ENCODE peak calls at places on chromosomes 12 and 14, in nine cellular contexts. Z is PC-3, C is PC-9, O is AG04450, I is HFF-Myc, U is adrenal gland, X is left ventricle myocardium inferior, V is astrocyte of the cerebellum, T is HepG2. B is an unnamed sample.

GRCh38 chr14:59359451-59360124 is 105.6 kb downstream of the GPR135 start:
- DNase-seq in Z (peak), C (no peak), O (no peak), I (no peak), U (no peak), X (no peak), V (no peak), T (no peak), B (no peak)

GRCh38 chr14:54570651-54571415 is 3.9 kb downstream of the SAMD4A start:
- DNase-seq in Z (peak), C (peak), O (peak), I (no peak), U (no peak), X (no peak), V (peak), T (no peak), B (no peak)

GRCh38 chr12:62738611-62739010 is 196.3 kb downstream of the PPM1H start:
- DNase-seq in Z (no peak), C (no peak), O (no peak), I (no peak), U (no peak), X (no peak), V (no peak), T (no peak), B (no peak)

GRCh38 chr12:75585309-75585708 is 73.9 kb upstream of the KRR1 start:
- DNase-seq in Z (peak), C (peak), O (peak), I (peak), U (no peak), X (no peak), V (no peak), T (no peak), B (no peak)

GRCh38 chr14:54722791-54723432 is 156.0 kb downstream of the SAMD4A start:
- DNase-seq in Z (peak), C (no peak), O (no peak), I (no peak), U (no peak), X (no peak), V (peak), T (peak), B (no peak)

GRCh38 chr12:132305991-132306884 is 23.2 kb downstream of the GALNT9 start:
- DNase-seq in Z (no peak), C (no peak), O (no peak), I (no peak), U (no peak), X (no peak), V (no peak), T (no peak), B (no peak)

GRCh38 chr12:26843306-26843705 is 10.3 kb upstream of the ITPR2 start:
- DNase-seq in Z (no peak), C (no peak), O (no peak), I (no peak), U (no peak), X (no peak), V (no peak), T (no peak), B (no peak)

GRCh38 chr12:43653289-43653915 is 101.4 kb upstream of the ADAMTS20 start:
- DNase-seq in Z (no peak), C (no peak), O (no peak), I (no peak), U (no peak), X (no peak), V (no peak), T (no peak), B (no peak)

GRCh38 chr12:124916370-124917134 is 2.1 kb upstream of the UBC start:
- DNase-seq in Z (peak), C (peak), O (no peak), I (peak), U (peak), X (peak), V (peak), T (peak), B (peak)

GRCh38 chr12:110047297-110047940 is 903 bp downstream of the C12orf76 start:
- DNase-seq in Z (no peak), C (no peak), O (no peak), I (no peak), U (no peak), X (no peak), V (no peak), T (no peak), B (no peak)

GRCh38 chr12:57872362-57872761 is 25.8 kb upstream of the CTDSP2 start:
- DNase-seq in Z (no peak), C (no peak), O (no peak), I (no peak), U (no peak), X (no peak), V (no peak), T (no peak), B (no peak)

GRCh38 chr12:113456761-113457160 is 14.9 kb downstream of the LHX5 start:
- DNase-seq in Z (no peak), C (no peak), O (no peak), I (no peak), U (no peak), X (no peak), V (no peak), T (no peak), B (no peak)

GRCh38 chr12:131745706-131746105 is 34.8 kb downstream of the SFSWAP start:
- DNase-seq in Z (no peak), C (no peak), O (no peak), I (no peak), U (no peak), X (no peak), V (no peak), T (no peak), B (no peak)

GRCh38 chr12:56565510-56566101 is 44.0 kb downstream of the RBMS2 start:
- DNase-seq in Z (peak), C (no peak), O (peak), I (peak), U (peak), X (peak), V (no peak), T (peak), B (peak)

GRCh38 chr14:31122098-31122611 is 85.4 kb downstream of the HECTD1 start:
- DNase-seq in Z (no peak), C (no peak), O (no peak), I (no peak), U (no peak), X (no peak), V (no peak), T (no peak), B (no peak)

GRCh38 chr12:131473721-131474709 is 236.9 kb upstream of the SFSWAP start:
- DNase-seq in Z (peak), C (no peak), O (no peak), I (no peak), U (no peak), X (no peak), V (no peak), T (no peak), B (no peak)

GRCh38 chr12:55795950-55796349 is 21.6 kb downstream of the SARNP start:
- DNase-seq in Z (no peak), C (no peak), O (no peak), I (no peak), U (no peak), X (no peak), V (no peak), T (no peak), B (no peak)

GRCh38 chr12:120630139-120630895 is 10.1 kb upstream of the CABP1 start:
- DNase-seq in Z (no peak), C (no peak), O (no peak), I (no peak), U (no peak), X (no peak), V (no peak), T (no peak), B (no peak)

GRCh38 chr12:32505067-32505466 is 105.7 kb downstream of the FGD4 start:
- DNase-seq in Z (no peak), C (no peak), O (no peak), I (no peak), U (no peak), X (no peak), V (no peak), T (no peak), B (no peak)

GRCh38 chr12:103138538-103138937 is 181.1 kb downstream of the ASCL1 start:
- DNase-seq in Z (no peak), C (no peak), O (no peak), I (no peak), U (no peak), X (no peak), V (no peak), T (no peak), B (no peak)

GRCh38 chr12:50951112-50951511 is 1.2 kb upstream of the HIGD1C start:
- DNase-seq in Z (no peak), C (no peak), O (no peak), I (no peak), U (no peak), X (no peak), V (no peak), T (no peak), B (no peak)

GRCh38 chr12:79983969-79984629 is 49.2 kb upstream of the PPP1R12A start:
- DNase-seq in Z (peak), C (no peak), O (no peak), I (peak), U (no peak), X (no peak), V (no peak), T (no peak), B (no peak)

GRCh38 chr14:36675581-36675980 is 13.9 kb downstream of the PAX9 start:
- DNase-seq in Z (no peak), C (no peak), O (no peak), I (no peak), U (no peak), X (no peak), V (no peak), T (no peak), B (no peak)

GRCh38 chr14:39102265-39102968 is 618 bp downstream of the SEC23A start:
- DNase-seq in Z (peak), C (no peak), O (no peak), I (no peak), U (no peak), X (peak), V (no peak), T (peak), B (peak)

GRCh38 chr12:57852620-57853509 is 6.3 kb upstream of the CTDSP2 start:
- DNase-seq in Z (no peak), C (no peak), O (no peak), I (no peak), U (no peak), X (peak), V (no peak), T (peak), B (peak)

GRCh38 chr12:99498756-99499155 is 148.8 kb upstream of the GARIN6 start:
- DNase-seq in Z (peak), C (peak), O (peak), I (no peak), U (no peak), X (no peak), V (peak), T (no peak), B (no peak)

GRCh38 chr12:89353188-89353822 is 1.0 kb upstream of the DUSP6 start:
- DNase-seq in Z (peak), C (peak), O (no peak), I (no peak), U (peak), X (peak), V (no peak), T (peak), B (peak)

GRCh38 chr12:89355243-89356068 is 3.2 kb upstream of the DUSP6 start:
- DNase-seq in Z (no peak), C (no peak), O (no peak), I (no peak), U (no peak), X (no peak), V (no peak), T (peak), B (no peak)

GRCh38 chr12:89356069-89356665 is 3.9 kb upstream of the DUSP6 start:
- DNase-seq in Z (no peak), C (no peak), O (no peak), I (no peak), U (no peak), X (no peak), V (no peak), T (no peak), B (no peak)

GRCh38 chr12:89353823-89354629 is 1.7 kb upstream of the DUSP6 start:
- DNase-seq in Z (peak), C (peak), O (no peak), I (no peak), U (peak), X (peak), V (no peak), T (peak), B (no peak)

DNA sequence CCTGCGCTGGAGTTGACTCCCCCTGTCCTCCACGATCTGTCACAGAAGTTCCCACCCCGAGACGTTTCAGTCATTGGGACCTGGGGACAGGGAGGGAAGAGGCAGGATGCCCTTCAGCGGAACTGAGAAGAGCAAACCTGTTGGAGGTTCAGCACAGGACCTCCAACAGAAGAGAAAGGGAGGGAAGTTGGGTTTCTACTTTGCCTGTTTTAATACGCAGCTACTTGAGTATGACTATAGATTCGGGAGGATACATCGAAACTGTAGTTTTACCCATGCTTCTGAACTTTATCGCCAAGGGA is 2.3 kb upstream of the DUSP6 start:
- DNase-seq in Z (no peak), C (no peak), O (no peak), I (no peak), U (no peak), X (no peak), V (no peak), T (no peak), B (no peak)
- H3K4me3 ChIP-seq in Z (peak), C (peak), O (peak), I (peak), U (no peak), X (peak), V (peak), T (peak), B (peak)

GRCh38 chr14:100827140-100827517 is 1.2 kb downstream of the MEG3 start:
- DNase-seq in Z (no peak), C (no peak), O (no peak), I (no peak), U (peak), X (no peak), V (no peak), T (no peak), B (no peak)
- H3K4me3 ChIP-seq in Z (no peak), C (no peak), O (peak), I (peak), U (peak), X (peak), V (peak), T (no peak), B (peak)

GRCh38 chr12:122459211-122459610 is 36.7 kb upstream of the CLIP1 start:
- DNase-seq in Z (no peak), C (no peak), O (no peak), I (no peak), U (no peak), X (no peak), V (no peak), T (no peak), B (no peak)

GRCh38 chr12:122460641-122461040 is 38.2 kb upstream of the CLIP1 start:
- DNase-seq in Z (no peak), C (no peak), O (no peak), I (no peak), U (no peak), X (no peak), V (no peak), T (no peak), B (no peak)

GRCh38 chr12:122458105-122459035 is 35.9 kb upstream of the CLIP1 start:
- DNase-seq in Z (no peak), C (no peak), O (no peak), I (no peak), U (no peak), X (no peak), V (no peak), T (peak), B (no peak)

GRCh38 chr12:122457627-122458026 is 35.2 kb upstream of the CLIP1 start:
- DNase-seq in Z (no peak), C (no peak), O (no peak), I (no peak), U (no peak), X (no peak), V (no peak), T (no peak), B (no peak)

DNA sequence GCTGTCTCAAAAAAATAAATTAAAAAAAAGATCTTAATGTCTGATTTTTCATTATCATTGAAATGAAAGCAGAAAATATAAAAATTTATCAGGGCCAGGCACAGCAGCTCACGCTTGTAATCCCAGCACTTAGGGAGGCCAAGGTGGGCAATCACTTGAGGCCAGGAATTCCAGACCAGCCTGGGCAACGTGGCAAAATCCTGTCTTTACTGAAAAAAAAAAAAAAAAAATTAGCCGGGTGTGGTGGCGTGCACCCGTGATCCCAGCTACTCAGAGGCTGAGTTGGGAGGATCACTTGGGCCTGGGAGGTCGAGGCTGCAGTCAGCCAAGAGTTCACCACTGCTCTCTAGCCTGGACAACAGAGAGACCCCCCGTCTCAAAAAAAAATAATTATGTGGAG is 37.6 kb upstream of the CLIP1 start:
- DNase-seq in Z (no peak), C (no peak), O (no peak), I (no peak), U (no peak), X (no peak), V (no peak), T (no peak), B (no peak)
- H3K4me3 ChIP-seq in Z (no peak), C (no peak), O (no peak), I (no peak), U (no peak), X (no peak), V (no peak), T (no peak), B (no peak)

GRCh38 chr12:14993537-14994266 is 20.9 kb downstream of the PDE6H start:
- DNase-seq in Z (peak), C (no peak), O (no peak), I (no peak), U (no peak), X (no peak), V (no peak), T (no peak), B (no peak)

GRCh38 chr12:14997998-14998397 is 25.2 kb downstream of the PDE6H start:
- DNase-seq in Z (no peak), C (no peak), O (no peak), I (no peak), U (no peak), X (no peak), V (no peak), T (no peak), B (no peak)

GRCh38 chr12:14994610-14995009 is 21.8 kb downstream of the PDE6H start:
- DNase-seq in Z (no peak), C (no peak), O (no peak), I (no peak), U (no peak), X (no peak), V (no peak), T (no peak), B (no peak)

GRCh38 chr12:14993117-14993516 is 20.3 kb downstream of the PDE6H start:
- DNase-seq in Z (no peak), C (no peak), O (no peak), I (no peak), U (no peak), X (no peak), V (no peak), T (no peak), B (no peak)

DNA sequence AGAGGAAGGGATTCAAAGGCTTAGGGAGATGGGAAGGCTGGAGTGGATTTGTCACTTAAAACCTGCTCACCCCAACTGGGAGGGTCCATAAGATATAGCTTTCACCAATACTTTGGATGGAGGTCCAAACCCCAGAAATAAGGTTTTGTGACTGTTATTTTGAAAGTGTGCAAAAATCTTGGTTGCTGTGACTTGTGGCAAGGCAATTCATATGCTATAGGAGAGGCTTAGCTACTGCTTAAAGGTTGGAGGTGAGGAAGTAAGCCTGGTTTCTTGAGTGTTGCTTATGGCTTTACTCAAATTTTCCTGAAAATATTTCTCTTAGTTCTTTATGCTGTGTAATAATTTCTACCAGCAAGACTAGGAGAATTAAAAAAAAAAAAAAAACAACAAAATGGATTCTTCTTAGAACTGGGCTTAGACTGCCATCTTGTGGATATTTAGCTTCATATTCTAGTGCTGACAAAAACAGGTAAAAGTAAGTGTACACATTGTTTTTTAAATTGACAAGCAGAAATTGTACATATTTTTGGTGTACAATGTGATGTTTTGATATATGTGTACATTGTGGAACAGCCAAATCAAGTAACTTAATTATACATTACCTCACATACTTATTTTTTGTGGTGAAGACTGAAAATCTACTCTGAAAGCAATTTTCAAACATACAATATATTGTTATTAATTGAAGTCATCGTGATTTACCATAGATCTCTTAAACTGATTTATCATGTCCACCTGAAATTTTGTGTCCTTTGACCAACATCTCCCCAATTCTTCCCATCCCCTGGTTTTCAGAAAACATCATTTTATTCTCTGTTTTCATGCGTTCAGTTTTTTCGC is 23.0 kb downstream of the PDE6H start:
- DNase-seq in Z (peak), C (peak), O (peak), I (peak), U (no peak), X (no peak), V (peak), T (peak), B (no peak)
- H3K4me3 ChIP-seq in Z (no peak), C (no peak), O (no peak), I (no peak), U (no peak), X (no peak), V (no peak), T (no peak), B (no peak)

DNA sequence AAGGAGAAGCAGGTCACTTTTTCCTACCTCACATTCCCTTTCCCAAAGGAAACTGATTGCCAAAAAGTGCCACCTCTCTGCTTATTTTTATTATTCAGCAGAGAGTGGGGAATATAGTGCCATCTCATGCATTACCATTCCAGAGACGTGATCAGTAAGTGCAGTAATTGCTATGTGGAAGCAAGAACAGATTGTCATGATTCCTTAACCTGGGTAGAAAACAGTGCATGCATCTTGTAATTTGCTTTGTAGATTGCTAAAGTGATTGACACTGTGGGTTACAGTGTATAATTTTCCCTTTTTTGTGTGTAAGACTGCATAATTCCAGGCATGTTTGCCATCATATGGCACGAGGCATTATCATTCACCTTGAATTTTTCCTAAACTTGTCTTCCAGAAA is 332.5 kb downstream of the DIO2 start:
- DNase-seq in Z (no peak), C (no peak), O (no peak), I (no peak), U (no peak), X (no peak), V (no peak), T (no peak), B (no peak)
- H3K4me3 ChIP-seq in Z (no peak), C (no peak), O (no peak), I (no peak), U (no peak), X (no peak), V (no peak), T (no peak), B (no peak)

GRCh38 chr12:108837680-108838079 is 19.7 kb downstream of the SSH1 start:
- DNase-seq in Z (no peak), C (no peak), O (no peak), I (no peak), U (no peak), X (no peak), V (no peak), T (no peak), B (no peak)

GRCh38 chr12:108839011-108839889 is 18.1 kb downstream of the SSH1 start:
- DNase-seq in Z (no peak), C (no peak), O (no peak), I (no peak), U (no peak), X (peak), V (no peak), T (no peak), B (no peak)

GRCh38 chr12:108835860-108836634 is 21.3 kb downstream of the SSH1 start:
- DNase-seq in Z (no peak), C (no peak), O (no peak), I (no peak), U (no peak), X (no peak), V (no peak), T (no peak), B (no peak)

GRCh38 chr12:108838194-108839010 is 19.0 kb downstream of the SSH1 start:
- DNase-seq in Z (peak), C (peak), O (peak), I (peak), U (peak), X (peak), V (peak), T (peak), B (peak)

GRCh38 chr12:108837239-108837638 is 20.1 kb downstream of the SSH1 start:
- DNase-seq in Z (no peak), C (no peak), O (no peak), I (no peak), U (no peak), X (no peak), V (no peak), T (no peak), B (no peak)
- H3K4me3 ChIP-seq in Z (no peak), C (no peak), O (no peak), I (no peak), U (no peak), X (no peak), V (no peak), T (no peak), B (no peak)

GRCh38 chr12:96986883-96987523 is 79.9 kb downstream of the NEDD1 start:
- DNase-seq in Z (peak), C (no peak), O (no peak), I (no peak), U (peak), X (no peak), V (peak), T (peak), B (no peak)
- H3K4me3 ChIP-seq in Z (no peak), C (no peak), O (no peak), I (no peak), U (no peak), X (no peak), V (no peak), T (no peak), B (no peak)

B was measured in gastrocnemius medialis.